ENCODE peak calls at places on chromosomes 4 and X, in seven cellular contexts. S, V, P, J, C, W and R are unnamed samples.

GRCh38 chr4:5707366-5708133 is 809 bp downstream of the EVC2 start:
- DNase-seq in S (peak), V (no peak), P (no peak), J (no peak), C (no peak), W (no peak), R (no peak)

GRCh38 chr4:77817304-77818076 is 1.7 kb downstream of the CNOT6L start:
- DNase-seq in S (no peak), V (no peak), P (no peak), J (no peak), C (peak), W (no peak), R (no peak)

GRCh38 chrX:57286507-57287251 is at the start of gene FAAH2:
- DNase-seq in S (no peak), V (no peak), P (no peak), J (no peak), C (peak), W (peak), R (no peak)

GRCh38 chr4:112231779-112232713 is at the start of gene AP1AR:
- DNase-seq in S (peak), V (no peak), P (peak), J (no peak), C (peak), W (peak), R (peak)

GRCh38 chr4:81405900-81406401 is 65.8 kb downstream of the RASGEF1B start:
- DNase-seq in S (no peak), V (peak), P (no peak), J (peak), C (peak), W (peak), R (no peak)

GRCh38 chrX:53237056-53237455 is 12.0 kb upstream of the KDM5C start:
- DNase-seq in S (no peak), V (no peak), P (no peak), J (no peak), C (no peak), W (no peak), R (no peak)

GRCh38 chrX:108437789-108438623 is at the start of gene COL4A6:
- DNase-seq in S (peak), V (no peak), P (peak), J (no peak), C (peak), W (no peak), R (no peak)

GRCh38 chr4:4671774-4672349 is 130.0 kb upstream of the STX18 start:
- DNase-seq in S (no peak), V (no peak), P (no peak), J (no peak), C (no peak), W (no peak), R (no peak)

GRCh38 chr4:5142726-5143125 is 91.4 kb downstream of the STK32B start:
- DNase-seq in S (no peak), V (no peak), P (no peak), J (peak), C (peak), W (no peak), R (peak)

GRCh38 chr4:52651993-52652672 is 7.0 kb downstream of the USP46 start:
- DNase-seq in S (no peak), V (no peak), P (no peak), J (no peak), C (no peak), W (no peak), R (no peak)

GRCh38 chr4:99945718-99946345 is 586 bp downstream of the DNAJB14 start:
- DNase-seq in S (no peak), V (no peak), P (peak), J (no peak), C (no peak), W (no peak), R (no peak)

GRCh38 chrX:107552976-107553375 is 75.3 kb upstream of the PRPS1 start:
- DNase-seq in S (no peak), V (no peak), P (no peak), J (no peak), C (no peak), W (no peak), R (no peak)

GRCh38 chr4:158913766-158914165 is 144.9 kb downstream of the FNIP2 start:
- DNase-seq in S (no peak), V (no peak), P (no peak), J (no peak), C (no peak), W (no peak), R (no peak)

GRCh38 chrX:96682516-96682915 is 2.1 kb upstream of the DIAPH2 start:
- DNase-seq in S (no peak), V (no peak), P (no peak), J (no peak), C (no peak), W (no peak), R (no peak)

GRCh38 chr4:138669479-138670165 is 346.0 kb upstream of the NOCT start:
- DNase-seq in S (no peak), V (no peak), P (no peak), J (peak), C (no peak), W (no peak), R (no peak)

GRCh38 chrX:39427492-39428289 is 626.4 kb downstream of the MID1IP1 start:
- DNase-seq in S (no peak), V (no peak), P (no peak), J (no peak), C (no peak), W (no peak), R (no peak)

GRCh38 chr4:140130677-140131076 is 23.3 kb downstream of the MAML3 start:
- DNase-seq in S (no peak), V (no peak), P (no peak), J (no peak), C (no peak), W (no peak), R (no peak)

GRCh38 chr4:126446917-126447316 is 1132.2 kb downstream of the FAT4 start:
- DNase-seq in S (no peak), V (no peak), P (no peak), J (no peak), C (no peak), W (no peak), R (no peak)

GRCh38 chr4:174749091-174749490 is 80.0 kb downstream of the GLRA3 start:
- DNase-seq in S (no peak), V (no peak), P (no peak), J (no peak), C (no peak), W (no peak), R (no peak)

GRCh38 chr4:40915318-40916217 is 165.8 kb downstream of the NSUN7 start:
- DNase-seq in S (no peak), V (no peak), P (no peak), J (no peak), C (no peak), W (no peak), R (no peak)

GRCh38 chr4:151905197-151905596 is 144.4 kb upstream of the GATB start:
- DNase-seq in S (no peak), V (no peak), P (no peak), J (no peak), C (no peak), W (no peak), R (no peak)

GRCh38 chr4:152118108-152118507 is 357.3 kb upstream of the GATB start:
- DNase-seq in S (no peak), V (no peak), P (no peak), J (no peak), C (no peak), W (no peak), R (no peak)